ENCODE peak calls at places on chromosomes 7 and 10, in eight cellular contexts. E is epithelial cell of prostate; W is transverse colon; R is activated CD4-positive, alpha-beta T cell treated with anti-CD3 and anti-CD28 coated beads, Interleukin-2, amount 50 U/mL, for 1 hour; D is HEK293T; L is stimulated activated naive B cell treated with anti-CD40 and anti-IgM and Interleukin-4, amounts not matched to agents 10 μg/mL and 1 μg/mL and 100 μg/mL, for 72 hours; J is heart right ventricle; U is SK-N-SH. B is an unnamed sample.
A peak's percentile ranks its signal among the peaks of the same experiment; 100 is the strongest.

GRCh38 chr10:79380125-79380917 is 33.1 kb downstream of the PPIF start:
- DNase-seq in U (no peak), L (no peak), W (peak; percentile 40), D (no peak), J (no peak), R (no peak), E (no peak), B (no peak)

GRCh38 chr10:74775099-74775498 is 51.3 kb upstream of the KAT6B start:
- DNase-seq in L (no peak), U (no peak), J (no peak), W (no peak), R (no peak), E (no peak), D (no peak), B (no peak)

GRCh38 chr10:102675151-102675886 is 31.0 kb downstream of the TRIM8 start:
- DNase-seq in U (no peak), D (no peak), E (no peak), R (no peak), L (no peak), J (no peak), W (no peak), B (no peak)

GRCh38 chr7:148773344-148773743 is 74.6 kb downstream of the CUL1 start:
- DNase-seq in W (no peak), D (no peak), U (no peak), J (no peak), E (no peak), L (no peak), R (peak; percentile 12), B (peak; percentile 67)

GRCh38 chr10:126993208-126993607 is 88.0 kb downstream of the DOCK1 start:
- DNase-seq in E (no peak), D (no peak), U (no peak), W (no peak), R (no peak), J (no peak), L (no peak), B (no peak)

GRCh38 chr10:124063736-124064135 is 29.7 kb downstream of the CHST15 start:
- DNase-seq in U (no peak), L (peak; percentile 15), R (no peak), W (peak; percentile 47), E (peak; percentile 81), D (no peak), J (no peak), B (peak; percentile 31)

GRCh38 chr7:73811760-73812168 is 19.0 kb upstream of the CLDN4 start:
- DNase-seq in U (peak; percentile 87), D (peak; percentile 82), L (peak; percentile 23), R (peak; percentile 47), E (no peak), J (peak; percentile 68), W (peak; percentile 88), B (no peak)

GRCh38 chr7:100019908-100020307 is 4.5 kb downstream of the ZKSCAN1 start:
- DNase-seq in L (no peak), R (no peak), W (no peak), E (no peak), U (no peak), J (no peak), D (no peak), B (peak; percentile 67)

GRCh38 chr7:12434012-12434642 is 30.5 kb upstream of the VWDE start:
- DNase-seq in L (no peak), U (peak; percentile 29), D (no peak), W (no peak), J (no peak), R (no peak), E (no peak), B (no peak)

B was measured in DMS79 treated with DMSO at 0.1 percent for 48 hours.